ENCODE peak calls at places on chromosome 6, in six cellular contexts. One of them, this sample, is unnamed.

GRCh38 chr6:153568601-153569000 is 437.5 kb upstream of the RGS17 start:
- DNase-seq in GM12878: no peak
- DNase-seq in HL-60: no peak
- DNase-seq in H1: no peak
- DNase-seq in HepG2: no peak
- DNase-seq in SK-N-SH: no peak
- DNase-seq in this sample: no peak

GRCh38 chr6:134267917-134268361 is 50.0 kb downstream of the SGK1 start:
- DNase-seq in GM12878: no peak
- DNase-seq in H1: peak
- DNase-seq in HepG2: peak
- DNase-seq in HL-60: no peak
- DNase-seq in SK-N-SH: no peak
- DNase-seq in this sample: no peak

GRCh38 chr6:140500864-140501263 is 1126.4 kb upstream of the CITED2 start:
- DNase-seq in H1: no peak
- DNase-seq in HL-60: no peak
- DNase-seq in SK-N-SH: no peak
- DNase-seq in GM12878: no peak
- DNase-seq in HepG2: no peak
- DNase-seq in this sample: no peak

GRCh38 chr6:15504581-15505350 is 158.1 kb downstream of the DTNBP1 start:
- DNase-seq in H1: no peak
- DNase-seq in GM12878: no peak
- DNase-seq in HepG2: peak
- DNase-seq in SK-N-SH: peak
- DNase-seq in HL-60: no peak
- DNase-seq in this sample: no peak

GRCh38 chr6:155417454-155417853 is 38.2 kb downstream of the NOX3 start:
- DNase-seq in SK-N-SH: no peak
- DNase-seq in HepG2: no peak
- DNase-seq in HL-60: no peak
- DNase-seq in GM12878: no peak
- DNase-seq in H1: no peak
- DNase-seq in this sample: no peak

GRCh38 chr6:20819774-20820400 is 285.6 kb downstream of the CDKAL1 start:
- DNase-seq in HL-60: no peak
- DNase-seq in H1: no peak
- DNase-seq in SK-N-SH: no peak
- DNase-seq in HepG2: no peak
- DNase-seq in GM12878: no peak
- DNase-seq in this sample: peak

GRCh38 chr6:118506071-118506638 is 41.9 kb upstream of the PLN start:
- DNase-seq in H1: no peak
- DNase-seq in SK-N-SH: no peak
- DNase-seq in GM12878: no peak
- DNase-seq in HL-60: no peak
- DNase-seq in HepG2: no peak
- DNase-seq in this sample: peak

GRCh38 chr6:27785297-27785696 is 126.9 kb downstream of the OR2B2 start:
- DNase-seq in H1: no peak
- DNase-seq in SK-N-SH: no peak
- DNase-seq in HL-60: no peak
- DNase-seq in HepG2: no peak
- DNase-seq in GM12878: no peak
- DNase-seq in this sample: no peak

GRCh38 chr6:87789198-87789899 is 87.3 kb upstream of the AKIRIN2 start:
- DNase-seq in HL-60: peak
- DNase-seq in GM12878: no peak
- DNase-seq in HepG2: peak
- DNase-seq in H1: no peak
- DNase-seq in SK-N-SH: no peak
- DNase-seq in this sample: no peak

DNA sequence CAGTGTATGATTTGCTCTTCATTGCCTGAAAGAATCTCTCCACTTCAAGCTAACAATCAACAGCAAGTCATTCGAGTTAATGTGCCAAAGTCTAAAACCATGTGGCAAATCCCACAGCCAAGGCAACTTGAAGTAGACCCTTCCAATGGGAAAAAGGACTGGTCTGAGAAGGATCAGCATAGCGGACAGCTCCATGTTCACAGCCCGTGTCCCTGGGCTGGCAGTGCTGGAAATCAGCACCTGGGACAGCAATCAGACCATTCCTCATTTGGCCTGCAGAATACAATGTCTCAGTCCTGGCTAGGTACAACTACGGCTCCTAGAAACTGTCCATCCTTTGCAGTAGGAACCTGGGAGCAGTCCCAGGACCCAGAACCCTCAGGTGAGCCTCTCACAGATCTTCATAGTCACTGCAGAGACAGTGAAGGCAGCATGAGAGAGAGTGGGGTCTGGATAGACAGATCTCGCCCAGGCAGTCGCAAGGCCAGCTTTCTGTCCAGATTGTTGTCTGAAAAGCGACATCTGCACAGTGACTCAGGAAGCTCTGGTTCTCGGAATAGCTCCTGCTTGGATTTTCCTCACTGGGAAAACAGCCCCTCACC is 1.1 kb downstream of the GJA10 start:
- DNase-seq in HL-60: peak
- DNase-seq in H1: peak
- DNase-seq in GM12878: no peak
- DNase-seq in SK-N-SH: peak
- DNase-seq in HepG2: peak
- DNase-seq in this sample: peak
- TF ChIP-seq GABPA in HL-60: no peak
- TF ChIP-seq GABPA in H1: no peak
- TF ChIP-seq GABPA in GM12878: no peak
- TF ChIP-seq GABPA in SK-N-SH: no peak
- TF ChIP-seq GABPA in HepG2: peak
- TF ChIP-seq GABPA in this sample: no peak

DNA sequence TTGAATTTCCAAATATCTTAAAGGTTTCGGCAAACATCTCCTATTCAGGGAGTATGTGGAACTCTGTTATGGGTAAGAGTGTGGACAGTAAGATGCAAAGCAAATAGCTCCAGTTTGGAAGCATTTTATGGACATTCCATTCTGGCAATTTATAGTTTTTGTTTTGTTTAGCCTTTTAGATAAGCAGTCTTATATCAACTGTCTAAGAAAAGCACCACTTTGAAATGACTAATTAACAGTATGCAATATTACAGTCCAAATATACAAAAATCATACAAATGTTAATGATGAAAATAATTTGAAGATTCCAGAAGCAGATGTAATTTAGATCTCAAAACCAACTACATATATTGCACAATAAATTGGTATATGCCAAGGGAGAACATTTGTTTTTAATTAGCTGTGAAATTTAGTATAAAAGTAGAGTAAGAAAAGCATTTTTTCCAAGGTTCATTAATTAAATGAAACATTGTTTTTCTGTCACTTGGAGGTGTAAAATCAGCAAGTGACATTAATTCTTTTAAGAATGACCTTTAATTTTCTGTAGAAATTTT is 158.8 kb downstream of the KIF6 start:
- DNase-seq in HepG2: no peak
- DNase-seq in H1: no peak
- DNase-seq in GM12878: no peak
- DNase-seq in SK-N-SH: no peak
- DNase-seq in HL-60: no peak
- DNase-seq in this sample: no peak
- TF ChIP-seq GABPA in HepG2: no peak
- TF ChIP-seq GABPA in H1: no peak
- TF ChIP-seq GABPA in GM12878: no peak
- TF ChIP-seq GABPA in SK-N-SH: no peak
- TF ChIP-seq GABPA in HL-60: no peak
- TF ChIP-seq GABPA in this sample: no peak

GRCh38 chr6:146265051-146265450 is 236.2 kb downstream of the GRM1 start:
- DNase-seq in GM12878: no peak
- DNase-seq in HL-60: no peak
- DNase-seq in SK-N-SH: no peak
- DNase-seq in H1: no peak
- DNase-seq in HepG2: no peak
- DNase-seq in this sample: no peak
- TF ChIP-seq GABPA in GM12878: no peak
- TF ChIP-seq GABPA in HL-60: no peak
- TF ChIP-seq GABPA in SK-N-SH: no peak
- TF ChIP-seq GABPA in H1: no peak
- TF ChIP-seq GABPA in HepG2: no peak
- TF ChIP-seq GABPA in this sample: no peak

GRCh38 chr6:151265282-151265681 is 25.5 kb downstream of the AKAP12 start:
- DNase-seq in GM12878: no peak
- DNase-seq in H1: no peak
- DNase-seq in SK-N-SH: no peak
- DNase-seq in HL-60: no peak
- DNase-seq in HepG2: no peak
- DNase-seq in this sample: no peak

GRCh38 chr6:151263967-151264366 is 24.2 kb downstream of the AKAP12 start:
- DNase-seq in GM12878: no peak
- DNase-seq in H1: no peak
- DNase-seq in SK-N-SH: no peak
- DNase-seq in HL-60: no peak
- DNase-seq in HepG2: no peak
- DNase-seq in this sample: no peak

GRCh38 chr6:151275121-151275520 is 35.4 kb downstream of the AKAP12 start:
- DNase-seq in H1: no peak
- DNase-seq in HL-60: no peak
- DNase-seq in HepG2: no peak
- DNase-seq in SK-N-SH: no peak
- DNase-seq in GM12878: no peak
- DNase-seq in this sample: no peak

GRCh38 chr6:151269318-151269995 is 29.7 kb downstream of the AKAP12 start:
- DNase-seq in GM12878: no peak
- DNase-seq in HepG2: no peak
- DNase-seq in SK-N-SH: no peak
- DNase-seq in H1: no peak
- DNase-seq in HL-60: no peak
- DNase-seq in this sample: no peak
- TF ChIP-seq GABPA in GM12878: no peak
- TF ChIP-seq GABPA in HepG2: no peak
- TF ChIP-seq GABPA in SK-N-SH: no peak
- TF ChIP-seq GABPA in H1: no peak
- TF ChIP-seq GABPA in HL-60: no peak
- TF ChIP-seq GABPA in this sample: no peak